ENCODE peak calls at places on chromosome 20, in nine cellular contexts. W is foreskin fibroblast, U is RWPE1, Z is A549, P is GM23338, H is neural crest cell, A is tibial artery, L is esophagus squamous epithelium, G is IMR-90. N is an unnamed sample.

GRCh38 chr20:6381887-6382286 is 259.1 kb upstream of the FERMT1 start:
- DNase-seq in W (no peak), U (peak; percentile 21), Z (peak; percentile 11), P (peak; percentile 79), H (no peak), A (no peak), L (no peak), G (peak; percentile 44), N (peak; percentile 6)

GRCh38 chr20:1950836-1951235 is 43.0 kb downstream of the PDYN start:
- DNase-seq in W (no peak), U (no peak), Z (no peak), P (peak; percentile 56), H (no peak), A (no peak), L (no peak), G (no peak), N (no peak)

GRCh38 chr20:61902213-61902869 is 163.3 kb downstream of the TAF4 start:
- DNase-seq in W (no peak), U (no peak), Z (no peak), P (no peak), H (no peak), A (no peak), L (no peak), G (no peak), N (no peak)

GRCh38 chr20:47790032-47790965 is 5.0 kb upstream of the SULF2 start:
- DNase-seq in W (peak; percentile 26), U (peak; percentile 89), Z (no peak), P (no peak), H (no peak), A (no peak), L (no peak), G (peak; percentile 70), N (no peak)

GRCh38 chr20:1844723-1845523 is 50.3 kb upstream of the SIRPA start:
- DNase-seq in W (no peak), U (no peak), Z (no peak), P (no peak), H (no peak), A (peak; percentile 78), L (no peak), G (peak; percentile 92), N (no peak)

GRCh38 chr20:19774086-19774933 is 16.3 kb downstream of the RIN2 start:
- DNase-seq in W (no peak), U (no peak), Z (no peak), P (no peak), H (no peak), A (no peak), L (no peak), G (no peak), N (no peak)

GRCh38 chr20:43409041-43409913 is 48.4 kb upstream of the SRSF6 start:
- DNase-seq in W (peak; percentile 23), U (peak; percentile 51), Z (peak; percentile 48), P (peak; percentile 57), H (peak; percentile 10), A (no peak), L (no peak), G (peak; percentile 52), N (peak; percentile 40)

GRCh38 chr20:36097751-36098151 is 56.8 kb upstream of the EPB41L1 start:
- DNase-seq in W (no peak), U (no peak), Z (no peak), P (peak; percentile 88), H (no peak), A (no peak), L (no peak), G (no peak), N (no peak)

GRCh38 chr20:11553603-11554002 is 364.1 kb upstream of the BTBD3 start:
- DNase-seq in W (peak; percentile 4), U (peak; percentile 23), Z (peak; percentile 29), P (no peak), H (no peak), A (no peak), L (no peak), G (peak; percentile 18), N (peak; percentile 6)

GRCh38 chr20:39885975-39886649 is 802.9 kb downstream of the MAFB start:
- DNase-seq in W (peak; percentile 73), U (peak; percentile 22), Z (peak; percentile 32), P (peak; percentile 94), H (peak; percentile 44), A (peak; percentile 80), L (peak; percentile 9), G (peak; percentile 88), N (peak; percentile 16)

GRCh38 chr20:46811328-46812084 is 83.1 kb upstream of the EYA2 start:
- DNase-seq in W (no peak), U (no peak), Z (no peak), P (peak; percentile 48), H (no peak), A (no peak), L (no peak), G (no peak), N (no peak)

GRCh38 chr20:24791949-24792348 is 157.1 kb upstream of the CST7 start:
- DNase-seq in W (no peak), U (no peak), Z (no peak), P (no peak), H (no peak), A (no peak), L (no peak), G (no peak), N (no peak)

GRCh38 chr20:17225891-17226409 is 890 bp upstream of the PCSK2 start:
- DNase-seq in W (no peak), U (no peak), Z (no peak), P (peak; percentile 67), H (peak; percentile 10), A (no peak), L (no peak), G (no peak), N (no peak)

DNA sequence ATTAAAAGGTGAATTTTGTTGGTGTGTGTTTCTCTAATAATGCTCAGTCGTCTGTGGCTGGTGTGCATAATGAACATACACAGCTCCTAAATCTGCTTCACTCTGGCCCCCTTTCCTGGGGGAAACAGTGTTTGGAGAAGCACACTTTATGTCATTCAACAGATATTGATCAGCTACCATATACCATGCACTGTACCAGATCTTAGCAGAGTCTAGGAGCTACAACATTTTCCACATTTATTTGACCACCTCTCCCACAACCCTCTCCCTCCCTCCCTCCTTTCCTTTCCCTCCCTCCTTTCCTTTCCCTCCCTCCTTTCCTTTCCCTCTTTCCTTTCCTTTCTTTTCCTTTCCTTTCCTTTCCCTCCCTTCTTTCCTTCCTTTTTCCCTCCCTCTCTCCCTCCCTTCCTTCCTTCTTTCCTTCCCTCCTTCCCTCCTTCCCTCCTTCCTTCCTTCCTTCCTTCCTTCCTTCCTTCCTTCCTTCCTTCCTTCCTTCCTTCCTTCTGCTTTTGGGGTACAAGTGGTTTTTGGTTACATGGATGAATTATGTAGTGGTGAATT is 85.7 kb downstream of the PLCB4 start:
- DNase-seq in W (no peak), U (no peak), Z (no peak), P (no peak), H (no peak), A (no peak), L (no peak), G (no peak), N (no peak)
- TF ChIP-seq CTCF in W (no peak), U (no peak), Z (no peak), P (no peak), H (no peak), A (no peak), L (no peak), G (no peak), N (no peak)

GRCh38 chr20:4722571-4722970 is 862 bp downstream of the PRND start:
- DNase-seq in W (no peak), U (no peak), Z (no peak), P (no peak), H (no peak), A (no peak), L (no peak), G (no peak), N (no peak)

GRCh38 chr20:4720121-4720976 is 1.4 kb upstream of the PRND start:
- DNase-seq in W (peak; percentile 74), U (peak; percentile 87), Z (peak; percentile 68), P (peak; percentile 90), H (peak; percentile 72), A (peak; percentile 76), L (peak; percentile 20), G (peak; percentile 67), N (peak; percentile 24)

GRCh38 chr20:4721719-4722118 is at the start of gene PRND:
- DNase-seq in W (no peak), U (no peak), Z (no peak), P (no peak), H (no peak), A (no peak), L (no peak), G (no peak), N (no peak)

GRCh38 chr20:4719190-4719589 is 2.5 kb upstream of the PRND start:
- DNase-seq in W (no peak), U (no peak), Z (no peak), P (no peak), H (no peak), A (no peak), L (no peak), G (no peak), N (no peak)

DNA sequence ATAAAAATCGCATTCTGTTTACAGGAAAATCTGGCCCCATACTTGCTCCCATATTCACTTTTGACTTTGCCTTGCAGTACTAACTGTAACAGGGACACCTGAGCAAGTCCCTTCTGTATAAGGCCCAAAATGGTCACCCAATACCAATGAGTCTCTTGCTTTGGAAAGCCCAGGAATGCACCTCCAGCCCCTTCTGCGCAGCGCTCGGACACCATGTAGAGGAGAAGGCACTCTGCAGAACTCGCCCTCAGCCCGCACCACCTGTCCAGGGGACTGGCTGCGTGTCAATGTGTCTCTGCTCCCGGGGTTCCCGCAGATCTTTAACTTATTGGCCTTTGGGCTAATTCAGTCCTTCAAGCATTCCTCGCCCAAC is 746 bp upstream of the PRND start:
- DNase-seq in W (no peak), U (no peak), Z (no peak), P (peak; percentile 29), H (no peak), A (no peak), L (no peak), G (no peak), N (no peak)
- TF ChIP-seq CTCF in W (no peak), U (no peak), Z (peak; percentile 26), P (no peak), H (no peak), A (no peak), L (no peak), G (no peak), N (no peak)

GRCh38 chr20:56506103-56506502 is 18.4 kb upstream of the FAM209A start:
- DNase-seq in W (no peak), U (no peak), Z (no peak), P (no peak), H (no peak), A (no peak), L (no peak), G (no peak), N (no peak)

GRCh38 chr20:56501116-56501515 is 23.4 kb upstream of the FAM209A start:
- DNase-seq in W (no peak), U (no peak), Z (no peak), P (no peak), H (no peak), A (no peak), L (no peak), G (no peak), N (no peak)

GRCh38 chr20:56503911-56504310 is 20.6 kb upstream of the FAM209A start:
- DNase-seq in W (no peak), U (no peak), Z (no peak), P (peak; percentile 37), H (no peak), A (no peak), L (no peak), G (no peak), N (no peak)

GRCh38 chr20:56504373-56505005 is 20.1 kb upstream of the FAM209A start:
- DNase-seq in W (no peak), U (no peak), Z (no peak), P (peak; percentile 64), H (peak; percentile 6), A (no peak), L (no peak), G (no peak), N (no peak)
- TF ChIP-seq CTCF in W (peak; percentile 49), U (peak; percentile 37), Z (peak; percentile 24), P (peak; percentile 75), H (peak; percentile 60), A (no peak), L (no peak), G (peak; percentile 34), N (peak; percentile 31)

GRCh38 chr20:58667975-58668374 is 16.9 kb downstream of the STX16 start:
- DNase-seq in W (no peak), U (no peak), Z (no peak), P (no peak), H (no peak), A (no peak), L (no peak), G (no peak), N (no peak)
- TF ChIP-seq CTCF in W (no peak), U (no peak), Z (no peak), P (no peak), H (no peak), A (no peak), L (no peak), G (no peak), N (no peak)